ENCODE peak calls at places on chromosomes 13 and 19, in four cellular contexts. O is K562, M is SK-N-SH, S is HepG2. R is an unnamed sample.

GRCh38 chr13:84645196-84646071 is 763.2 kb upstream of the SLITRK1 start:
- DNase-seq in O (no peak), M (no peak), S (no peak), R (no peak)

GRCh38 chr19:4352701-4353121 is 9.3 kb downstream of the MPND start:
- DNase-seq in O (peak; percentile 74), M (peak; percentile 88), S (peak; percentile 47), R (peak; percentile 78)

GRCh38 chr13:45717324-45717723 is 15.2 kb downstream of the CBY2 start:
- DNase-seq in O (no peak), M (no peak), S (no peak), R (no peak)

GRCh38 chr13:114143806-114144605 is 11.6 kb upstream of the RASA3 start:
- DNase-seq in O (peak; percentile 53), M (peak; percentile 61), S (peak; percentile 74), R (peak; percentile 59)

GRCh38 chr13:33284916-33285315 is 639 bp downstream of the STARD13 start:
- DNase-seq in O (no peak), M (no peak), S (peak; percentile 17), R (no peak)

GRCh38 chr19:39138221-39139211 is 12.9 kb downstream of the PAK4 start:
- DNase-seq in O (no peak), M (peak; percentile 29), S (no peak), R (no peak)

GRCh38 chr19:30217461-30217860 is 154.7 kb upstream of the ZNF536 start:
- DNase-seq in O (no peak), M (no peak), S (no peak), R (no peak)

GRCh38 chr13:113805431-113806103 is 46.5 kb downstream of the TMEM255B start:
- DNase-seq in O (no peak), M (no peak), S (no peak), R (peak; percentile 4)

GRCh38 chr13:112434032-112434431 is 57.9 kb downstream of the SPACA7 start:
- DNase-seq in O (no peak), M (no peak), S (no peak), R (no peak)

GRCh38 chr13:91078093-91078679 is 269.3 kb upstream of the MIR17HG start:
- DNase-seq in O (peak; percentile 54), M (peak; percentile 27), S (no peak), R (no peak)

GRCh38 chr19:48244289-48244688 is 11.4 kb downstream of the CARD8 start:
- DNase-seq in O (no peak), M (no peak), S (no peak), R (no peak)

GRCh38 chr19:17334414-17335409 is at the start of gene ANO8:
- DNase-seq in O (peak; percentile 88), M (peak; percentile 94), S (peak; percentile 91), R (peak; percentile 98)

GRCh38 chr19:41238244-41238643 is 19.2 kb downstream of the AXL start:
- DNase-seq in O (no peak), M (no peak), S (no peak), R (no peak)

GRCh38 chr19:22422220-22422619 is at the start of gene ZNF98:
- DNase-seq in O (no peak), M (no peak), S (no peak), R (no peak)

GRCh38 chr13:28320884-28321574 is 173.9 kb downstream of the FLT1 start:
- DNase-seq in O (no peak), M (no peak), S (peak; percentile 36), R (no peak)

GRCh38 chr19:2587001-2587719 is 111.2 kb downstream of the GADD45B start:
- DNase-seq in O (no peak), M (no peak), S (no peak), R (peak; percentile 27)

GRCh38 chr13:75555836-75556235 is 6.2 kb downstream of the UCHL3 start:
- DNase-seq in O (no peak), M (no peak), S (no peak), R (no peak)

GRCh38 chr13:98847780-98848179 is 95.3 kb upstream of the SLC15A1 start:
- DNase-seq in O (peak; percentile 24), M (no peak), S (no peak), R (peak; percentile 68)

GRCh38 chr13:30142502-30143211 is 164.7 kb downstream of the KATNAL1 start:
- DNase-seq in O (no peak), M (peak; percentile 75), S (peak; percentile 6), R (no peak)

GRCh38 chr19:54208784-54209057 is 8.1 kb downstream of the RPS9 start:
- DNase-seq in O (no peak), M (no peak), S (no peak), R (no peak)

GRCh38 chr19:8095354-8095886 is 42.9 kb downstream of the CCL25 start:
- DNase-seq in O (no peak), M (no peak), S (no peak), R (no peak)

GRCh38 chr13:20363604-20364003 is 131.5 kb upstream of the GJB6 start:
- DNase-seq in O (no peak), M (no peak), S (no peak), R (no peak)

DNA sequence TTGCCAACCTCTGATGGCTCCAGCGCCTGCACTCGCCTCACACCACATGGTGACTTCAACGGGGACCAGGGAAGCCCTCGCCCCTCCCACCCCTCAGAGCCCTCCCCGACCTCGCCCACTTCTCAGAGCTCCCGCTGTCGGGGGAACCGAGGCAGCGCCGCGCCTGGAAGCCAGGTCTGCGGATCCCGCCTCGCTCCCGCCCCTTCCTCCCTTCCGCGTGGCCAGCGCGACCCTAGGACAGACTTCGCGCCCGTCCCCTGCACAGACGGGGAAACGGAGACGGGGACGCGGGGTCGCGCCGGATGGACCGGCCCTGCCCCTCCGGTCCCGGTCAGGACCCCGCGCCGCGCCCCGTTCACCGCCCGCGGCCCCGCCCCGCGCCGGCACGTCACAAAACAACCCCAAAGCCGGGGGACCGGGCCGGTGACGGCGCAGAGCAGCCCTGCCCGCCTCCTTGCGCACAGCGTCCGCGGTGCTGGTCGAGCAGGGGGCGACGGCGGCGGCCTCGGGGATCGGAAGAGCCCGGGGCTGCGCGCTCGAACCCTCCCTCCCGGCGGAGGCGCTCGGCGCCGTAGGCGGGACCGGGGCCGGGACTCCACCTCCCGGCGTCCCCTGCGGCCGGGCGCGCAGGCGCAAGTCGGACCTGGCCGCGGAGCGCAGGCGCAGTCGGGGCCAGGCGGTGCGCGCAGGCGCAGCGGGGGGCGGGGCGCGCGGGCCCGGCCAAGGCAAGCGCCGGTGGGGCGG is 379 bp upstream of the CDC34 start:
- DNase-seq in O (peak; percentile 94), M (peak; percentile 99), S (peak; percentile 80), R (peak; percentile 82)
- TF ChIP-seq FOXJ3 in O (no peak), M (no peak), S (no peak), R (no peak)

GRCh38 chr19:798415-799075 is 1.3 kb downstream of the PTBP1 start:
- DNase-seq in O (peak; percentile 39), M (no peak), S (peak; percentile 43), R (no peak)

GRCh38 chr19:797528-798414 is 519 bp downstream of the PTBP1 start:
- DNase-seq in O (peak; percentile 88), M (peak; percentile 98), S (peak; percentile 78), R (peak; percentile 82)

GRCh38 chr19:800360-801029 is 3.2 kb downstream of the PTBP1 start:
- DNase-seq in O (no peak), M (peak; percentile 47), S (peak; percentile 70), R (no peak)

GRCh38 chr19:801030-801860 is 4.0 kb downstream of the PTBP1 start:
- DNase-seq in O (peak; percentile 17), M (peak; percentile 80), S (no peak), R (no peak)

GRCh38 chr19:799076-799881 is 2.0 kb downstream of the PTBP1 start:
- DNase-seq in O (peak; percentile 28), M (peak; percentile 41), S (peak; percentile 55), R (no peak)
- TF ChIP-seq CTCF in O (peak; percentile 47), M (peak; percentile 41), S (peak; percentile 63), R (no peak)

GRCh38 chr19:43506629-43507028 is 2.1 kb upstream of the PHLDB3 start:
- DNase-seq in O (no peak), M (no peak), S (no peak), R (no peak)
- TF ChIP-seq FOXJ3 in O (no peak), M (no peak), S (no peak), R (no peak)

GRCh38 chr13:40984670-40985366 is 34.3 kb downstream of the ELF1 start:
- DNase-seq in O (no peak), M (no peak), S (no peak), R (no peak)

GRCh38 chr13:40986328-40986856 is 32.7 kb downstream of the ELF1 start:
- DNase-seq in O (no peak), M (no peak), S (peak; percentile 73), R (no peak)

GRCh38 chr13:40987606-40988280 is 31.4 kb downstream of the ELF1 start:
- DNase-seq in O (no peak), M (no peak), S (no peak), R (no peak)

GRCh38 chr13:40983725-40984669 is 35.1 kb downstream of the ELF1 start:
- DNase-seq in O (no peak), M (no peak), S (no peak), R (no peak)

GRCh38 chr13:40985596-40986327 is 33.4 kb downstream of the ELF1 start:
- DNase-seq in O (no peak), M (no peak), S (no peak), R (no peak)
- TF ChIP-seq CTCF in O (no peak), M (no peak), S (no peak), R (no peak)

DNA sequence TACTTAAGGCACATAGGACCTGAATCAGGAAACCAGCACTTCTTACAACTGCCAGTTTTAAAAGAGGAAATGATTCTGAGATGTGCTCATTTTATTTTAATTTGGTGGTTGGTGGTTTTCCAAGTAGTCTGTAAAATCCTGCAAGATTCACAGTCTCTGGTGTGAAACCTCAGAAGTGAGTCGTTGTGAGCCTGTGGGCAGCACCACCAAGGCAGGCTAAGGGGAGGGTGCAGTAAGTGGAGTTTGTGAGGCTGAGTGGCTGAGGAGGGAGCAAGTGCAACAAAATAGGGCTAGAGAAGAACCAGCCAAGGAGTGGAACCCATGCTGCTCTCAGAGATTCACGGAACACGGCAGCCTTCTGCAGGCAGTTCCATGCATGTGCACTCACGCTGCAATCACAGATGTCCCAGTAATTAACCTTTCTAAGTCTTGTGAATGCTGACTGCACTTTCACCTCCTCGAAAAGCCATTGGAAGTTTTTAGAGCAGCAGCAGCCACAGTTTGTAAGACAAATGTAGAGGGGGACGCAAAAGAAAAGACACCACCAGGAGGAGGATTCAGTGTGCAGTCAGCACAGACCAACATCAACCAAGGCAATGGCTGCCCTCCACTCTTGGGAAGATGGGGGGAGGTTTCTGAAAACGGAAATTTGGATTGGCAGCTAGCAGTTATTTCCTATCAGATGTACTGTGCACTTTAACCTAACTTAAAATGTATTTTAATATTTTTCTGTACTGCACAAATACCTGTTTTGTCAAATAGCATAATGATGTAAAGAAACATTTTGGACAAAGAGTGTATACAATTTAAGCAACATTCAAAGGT is 44.9 kb downstream of the ESD start:
- DNase-seq in O (no peak), M (no peak), S (no peak), R (no peak)
- TF ChIP-seq FOXJ3 in O (no peak), M (no peak), S (no peak), R (no peak)

GRCh38 chr13:21663197-21663596 is 7.7 kb upstream of the FGF9 start:
- DNase-seq in O (no peak), M (no peak), S (peak; percentile 53), R (no peak)
- TF ChIP-seq CTCF in O (no peak), M (no peak), S (no peak), R (no peak)

GRCh38 chr13:85709072-85709471 is 90.1 kb downstream of the SLITRK6 start:
- DNase-seq in O (no peak), M (no peak), S (no peak), R (no peak)

GRCh38 chr13:85709721-85710120 is 89.5 kb downstream of the SLITRK6 start:
- DNase-seq in O (no peak), M (no peak), S (no peak), R (no peak)

GRCh38 chr13:85710545-85710944 is 88.7 kb downstream of the SLITRK6 start:
- DNase-seq in O (no peak), M (no peak), S (no peak), R (no peak)
- TF ChIP-seq FOXJ3 in O (no peak), M (no peak), S (no peak), R (no peak)

GRCh38 chr19:56725829-56726424 is 54.4 kb upstream of the ZNF835 start:
- DNase-seq in O (no peak), M (peak; percentile 23), S (no peak), R (no peak)
- TF ChIP-seq CTCF in O (no peak), M (peak; percentile 33), S (peak; percentile 57), R (no peak)